ENCODE peak calls at places on chromosomes 5 and 9, in seven cellular contexts. One of them, this sample, is unnamed.
A peak's percentile ranks its signal among the peaks of the same experiment; 100 is the strongest.

GRCh38 chr5:170444969-170445505 is 55.9 kb upstream of the KCNMB1 start:
- DNase-seq in AG04449: no peak
- DNase-seq in pancreas: no peak
- DNase-seq in AG09319: no peak
- DNase-seq in neural progenitor cell: no peak
- DNase-seq in neural crest cell: no peak
- DNase-seq in left ventricle myocardium inferior: no peak
- DNase-seq in this sample: no peak

GRCh38 chr5:32501623-32502022 is 57.1 kb upstream of the ZFR start:
- DNase-seq in AG04449: no peak
- DNase-seq in pancreas: no peak
- DNase-seq in AG09319: no peak
- DNase-seq in neural progenitor cell: peak; percentile 15
- DNase-seq in neural crest cell: no peak
- DNase-seq in left ventricle myocardium inferior: no peak
- DNase-seq in this sample: no peak

GRCh38 chr9:93595861-93596365 is 19.5 kb downstream of the PHF2 start:
- DNase-seq in AG04449: no peak
- DNase-seq in pancreas: no peak
- DNase-seq in AG09319: no peak
- DNase-seq in neural progenitor cell: no peak
- DNase-seq in neural crest cell: no peak
- DNase-seq in left ventricle myocardium inferior: no peak
- DNase-seq in this sample: no peak

GRCh38 chr5:149820536-149821503 is 90.7 kb downstream of the PPARGC1B start:
- DNase-seq in AG04449: no peak
- DNase-seq in pancreas: no peak
- DNase-seq in AG09319: no peak
- DNase-seq in neural progenitor cell: no peak
- DNase-seq in neural crest cell: no peak
- DNase-seq in left ventricle myocardium inferior: no peak
- DNase-seq in this sample: no peak

GRCh38 chr9:134039386-134040175 is 14.3 kb downstream of the BRD3OS start:
- DNase-seq in AG04449: no peak
- DNase-seq in pancreas: no peak
- DNase-seq in AG09319: no peak
- DNase-seq in neural progenitor cell: no peak
- DNase-seq in neural crest cell: no peak
- DNase-seq in left ventricle myocardium inferior: no peak
- DNase-seq in this sample: no peak

GRCh38 chr9:116644099-116644688 is 42.9 kb upstream of the TRIM32 start:
- DNase-seq in AG04449: peak; percentile 34
- DNase-seq in pancreas: no peak
- DNase-seq in AG09319: peak; percentile 71
- DNase-seq in neural progenitor cell: no peak
- DNase-seq in neural crest cell: no peak
- DNase-seq in left ventricle myocardium inferior: no peak
- DNase-seq in this sample: no peak

GRCh38 chr5:132389453-132390286 is 20.2 kb downstream of the SLC22A5 start:
- DNase-seq in AG04449: peak; percentile 98
- DNase-seq in pancreas: no peak
- DNase-seq in AG09319: peak; percentile 97
- DNase-seq in neural progenitor cell: no peak
- DNase-seq in neural crest cell: no peak
- DNase-seq in left ventricle myocardium inferior: no peak
- DNase-seq in this sample: peak; percentile 94

GRCh38 chr9:124392855-124393460 is 22.3 kb downstream of the PSMB7 start:
- DNase-seq in AG04449: peak; percentile 63
- DNase-seq in pancreas: no peak
- DNase-seq in AG09319: peak; percentile 73
- DNase-seq in neural progenitor cell: peak; percentile 74
- DNase-seq in neural crest cell: peak; percentile 26
- DNase-seq in left ventricle myocardium inferior: no peak
- DNase-seq in this sample: peak; percentile 84

GRCh38 chr5:69492391-69493234 is at the start of gene OCLN:
- DNase-seq in AG04449: no peak
- DNase-seq in pancreas: peak; percentile 89
- DNase-seq in AG09319: no peak
- DNase-seq in neural progenitor cell: peak; percentile 94
- DNase-seq in neural crest cell: peak; percentile 37
- DNase-seq in left ventricle myocardium inferior: no peak
- DNase-seq in this sample: no peak

GRCh38 chr5:151799407-151799806 is 27.7 kb downstream of the G3BP1 start:
- DNase-seq in AG04449: no peak
- DNase-seq in pancreas: no peak
- DNase-seq in AG09319: no peak
- DNase-seq in neural progenitor cell: no peak
- DNase-seq in neural crest cell: no peak
- DNase-seq in left ventricle myocardium inferior: no peak
- DNase-seq in this sample: no peak

GRCh38 chr5:105034335-105034734 is 1471.7 kb upstream of the NUDT12 start:
- DNase-seq in AG04449: no peak
- DNase-seq in pancreas: no peak
- DNase-seq in AG09319: no peak
- DNase-seq in neural progenitor cell: no peak
- DNase-seq in neural crest cell: no peak
- DNase-seq in left ventricle myocardium inferior: no peak
- DNase-seq in this sample: no peak

GRCh38 chr5:111224561-111224989 is 391 bp downstream of the CAMK4 start:
- DNase-seq in AG04449: no peak
- DNase-seq in pancreas: no peak
- DNase-seq in AG09319: no peak
- DNase-seq in neural progenitor cell: no peak
- DNase-seq in neural crest cell: no peak
- DNase-seq in left ventricle myocardium inferior: no peak
- DNase-seq in this sample: no peak

GRCh38 chr5:111223086-111223789 is 946 bp upstream of the CAMK4 start:
- DNase-seq in AG04449: no peak
- DNase-seq in pancreas: no peak
- DNase-seq in AG09319: no peak
- DNase-seq in neural progenitor cell: no peak
- DNase-seq in neural crest cell: no peak
- DNase-seq in left ventricle myocardium inferior: no peak
- DNase-seq in this sample: no peak

GRCh38 chr5:111226556-111226955 is 2.4 kb downstream of the CAMK4 start:
- DNase-seq in AG04449: no peak
- DNase-seq in pancreas: no peak
- DNase-seq in AG09319: no peak
- DNase-seq in neural progenitor cell: no peak
- DNase-seq in neural crest cell: no peak
- DNase-seq in left ventricle myocardium inferior: no peak
- DNase-seq in this sample: no peak

GRCh38 chr5:111225926-111226325 is 1.7 kb downstream of the CAMK4 start:
- DNase-seq in AG04449: no peak
- DNase-seq in pancreas: no peak
- DNase-seq in AG09319: no peak
- DNase-seq in neural progenitor cell: no peak
- DNase-seq in neural crest cell: no peak
- DNase-seq in left ventricle myocardium inferior: no peak
- DNase-seq in this sample: no peak

DNA sequence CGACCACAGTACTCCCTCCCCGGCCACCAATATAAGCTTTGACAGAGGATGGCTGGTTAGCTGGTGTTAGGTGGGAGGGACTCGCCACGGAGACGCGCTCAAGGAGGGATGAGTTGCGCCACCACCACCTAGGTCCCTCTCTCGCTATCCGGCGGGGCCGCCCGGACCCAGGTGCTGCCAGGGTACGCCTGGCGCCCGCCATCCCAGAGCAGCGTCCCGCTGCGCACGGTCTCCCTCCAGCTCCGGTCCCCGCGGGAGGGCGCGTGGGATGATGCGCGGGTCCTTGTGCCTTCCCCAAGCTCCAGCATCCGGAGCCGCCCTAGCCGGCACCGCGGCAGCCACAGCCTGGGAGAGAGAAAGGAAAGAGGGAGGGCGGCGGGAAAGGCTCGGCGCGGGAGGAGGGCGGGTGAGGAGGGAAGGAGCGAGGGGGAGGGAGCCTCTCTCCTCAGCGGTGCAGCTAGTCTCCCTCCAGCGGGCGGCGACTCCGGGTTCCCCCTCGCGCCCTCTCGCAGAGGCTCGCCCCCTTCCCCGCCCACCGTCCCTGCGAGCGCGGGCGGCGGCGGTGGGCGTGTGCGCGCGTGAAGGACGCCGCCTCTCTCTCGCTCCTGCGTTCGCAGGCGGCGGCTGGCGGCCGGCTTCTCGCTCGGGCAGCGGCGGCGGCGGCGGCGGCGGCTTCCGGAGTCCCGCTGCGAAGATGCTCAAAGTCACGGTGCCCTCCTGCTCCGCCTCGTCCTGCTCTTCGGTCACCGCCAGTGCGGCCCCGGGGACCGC is at the start of gene CAMK4:
- DNase-seq in AG04449: no peak
- DNase-seq in pancreas: peak; percentile 52
- DNase-seq in AG09319: peak; percentile 39
- DNase-seq in neural progenitor cell: peak; percentile 93
- DNase-seq in neural crest cell: peak; percentile 69
- DNase-seq in left ventricle myocardium inferior: peak; percentile 62
- DNase-seq in this sample: no peak
- TF ChIP-seq CTCF in AG04449: peak; percentile 32
- TF ChIP-seq CTCF in pancreas: no peak
- TF ChIP-seq CTCF in AG09319: peak; percentile 23
- TF ChIP-seq CTCF in neural progenitor cell: peak; percentile 28
- TF ChIP-seq CTCF in neural crest cell: no peak
- TF ChIP-seq CTCF in left ventricle myocardium inferior: peak; percentile 27
- TF ChIP-seq CTCF in this sample: peak; percentile 2

DNA sequence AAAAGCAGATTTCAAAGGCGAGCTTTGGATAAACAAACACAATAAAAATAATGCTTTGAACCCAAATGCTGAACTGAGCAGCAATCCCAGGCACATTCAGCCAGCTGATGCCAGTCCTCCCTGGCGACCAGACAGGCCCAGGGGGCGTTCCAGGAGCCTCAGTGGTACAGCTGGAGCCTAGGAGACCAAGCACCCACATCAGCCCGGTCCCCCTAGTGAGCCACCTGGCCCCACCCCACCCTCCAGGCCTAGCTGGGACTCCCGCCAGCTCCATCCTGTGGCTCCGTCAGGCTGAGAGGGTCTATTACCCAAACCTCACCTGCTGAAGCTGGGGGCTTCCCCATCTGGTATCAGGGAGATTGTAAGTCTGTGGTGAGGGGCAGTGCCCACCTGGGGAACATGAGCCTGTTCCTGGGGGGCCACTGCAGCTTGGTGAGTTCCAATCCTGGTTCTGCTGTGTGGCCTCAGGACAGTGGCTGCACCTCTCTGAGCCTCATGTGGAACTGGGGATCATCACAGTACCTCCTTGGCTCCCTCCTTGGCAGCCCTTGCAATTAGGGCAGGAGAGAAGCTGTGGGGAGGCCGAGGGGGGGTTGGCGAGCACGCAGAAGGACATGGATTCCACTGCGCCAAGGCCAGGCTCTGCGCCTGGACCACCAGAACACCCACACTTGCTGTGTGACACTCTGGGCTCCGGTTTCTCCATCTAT is 16.7 kb downstream of the C9orf50 start:
- DNase-seq in AG04449: no peak
- DNase-seq in pancreas: no peak
- DNase-seq in AG09319: no peak
- DNase-seq in neural progenitor cell: no peak
- DNase-seq in neural crest cell: no peak
- DNase-seq in left ventricle myocardium inferior: no peak
- DNase-seq in this sample: no peak
- TF ChIP-seq CTCF in AG04449: no peak
- TF ChIP-seq CTCF in pancreas: no peak
- TF ChIP-seq CTCF in AG09319: no peak
- TF ChIP-seq CTCF in neural progenitor cell: no peak
- TF ChIP-seq CTCF in neural crest cell: no peak
- TF ChIP-seq CTCF in left ventricle myocardium inferior: no peak
- TF ChIP-seq CTCF in this sample: no peak

DNA sequence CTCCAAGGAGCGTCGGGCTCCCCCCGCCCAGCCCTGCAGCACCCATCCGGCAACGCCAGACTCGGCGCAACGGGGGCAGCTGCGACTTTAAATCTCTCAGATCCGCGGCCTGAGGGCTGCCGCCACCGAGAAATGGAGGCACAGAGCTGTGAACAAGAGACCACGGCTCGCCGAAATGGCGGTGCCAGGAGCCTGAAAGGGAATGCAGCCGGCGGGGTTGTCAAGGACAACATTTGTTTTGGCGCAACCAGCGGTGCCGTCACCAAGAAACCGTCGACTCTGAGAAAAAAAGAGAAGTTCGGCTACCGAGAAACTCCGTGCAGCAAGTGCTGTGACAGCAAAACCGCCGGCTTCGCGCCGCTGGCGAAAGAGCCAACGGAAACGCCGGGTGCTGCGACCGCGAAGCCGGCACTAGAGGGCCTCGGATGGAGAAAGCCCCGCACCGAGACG is 2.1 kb upstream of the ANXA2R start:
- DNase-seq in AG04449: no peak
- DNase-seq in pancreas: peak; percentile 73
- DNase-seq in AG09319: no peak
- DNase-seq in neural progenitor cell: peak; percentile 87
- DNase-seq in neural crest cell: peak; percentile 57
- DNase-seq in left ventricle myocardium inferior: peak; percentile 73
- DNase-seq in this sample: no peak
- TF ChIP-seq CTCF in AG04449: peak; percentile 19
- TF ChIP-seq CTCF in pancreas: no peak
- TF ChIP-seq CTCF in AG09319: peak; percentile 22
- TF ChIP-seq CTCF in neural progenitor cell: peak; percentile 32
- TF ChIP-seq CTCF in neural crest cell: peak; percentile 35
- TF ChIP-seq CTCF in left ventricle myocardium inferior: peak; percentile 27
- TF ChIP-seq CTCF in this sample: peak; percentile 41

GRCh38 chr5:134252671-134253070 is 26.8 kb upstream of the PPP2CA start:
- DNase-seq in AG04449: peak; percentile 75
- DNase-seq in pancreas: no peak
- DNase-seq in AG09319: no peak
- DNase-seq in neural progenitor cell: no peak
- DNase-seq in neural crest cell: no peak
- DNase-seq in left ventricle myocardium inferior: no peak
- DNase-seq in this sample: peak; percentile 72
- TF ChIP-seq CTCF in AG04449: no peak
- TF ChIP-seq CTCF in pancreas: no peak
- TF ChIP-seq CTCF in AG09319: no peak
- TF ChIP-seq CTCF in neural progenitor cell: no peak
- TF ChIP-seq CTCF in neural crest cell: no peak
- TF ChIP-seq CTCF in left ventricle myocardium inferior: no peak
- TF ChIP-seq CTCF in this sample: no peak

DNA sequence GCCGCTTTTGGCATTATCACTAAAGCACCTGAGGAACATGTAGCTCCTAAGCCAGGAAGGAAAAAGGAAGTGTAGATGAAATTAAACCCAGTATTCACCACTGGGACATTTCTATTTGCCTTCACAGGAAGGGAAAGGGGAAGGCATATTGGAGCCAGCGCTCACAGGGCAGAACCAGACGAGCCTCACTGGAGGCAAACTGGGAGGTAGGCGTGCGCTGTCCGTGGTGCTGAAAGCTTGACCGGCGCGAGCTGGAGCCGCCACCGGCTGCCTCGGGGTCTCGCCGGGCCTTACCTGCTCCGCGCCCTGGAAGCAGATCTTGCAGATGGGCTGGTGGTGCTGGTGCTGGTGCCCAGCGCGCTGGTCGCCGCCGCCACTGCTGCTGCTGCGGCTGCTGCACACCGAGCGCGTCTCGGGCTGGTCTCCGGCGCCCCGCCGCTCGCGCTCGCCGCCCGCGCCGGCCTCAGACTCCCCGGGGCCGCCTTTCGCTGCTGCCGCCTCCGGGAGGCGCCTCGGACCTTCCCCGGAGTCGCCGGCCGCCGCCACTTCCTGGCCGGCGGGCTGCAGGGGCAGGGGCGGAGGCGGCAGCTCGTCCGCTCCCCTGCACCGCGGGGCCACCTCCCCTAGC is 732 bp downstream of the MARCHF11 start:
- DNase-seq in AG04449: no peak
- DNase-seq in pancreas: peak; percentile 85
- DNase-seq in AG09319: peak; percentile 15
- DNase-seq in neural progenitor cell: peak; percentile 97
- DNase-seq in neural crest cell: peak; percentile 94
- DNase-seq in left ventricle myocardium inferior: peak; percentile 77
- DNase-seq in this sample: no peak
- TF ChIP-seq CTCF in AG04449: no peak
- TF ChIP-seq CTCF in pancreas: no peak
- TF ChIP-seq CTCF in AG09319: no peak
- TF ChIP-seq CTCF in neural progenitor cell: no peak
- TF ChIP-seq CTCF in neural crest cell: peak; percentile 20
- TF ChIP-seq CTCF in left ventricle myocardium inferior: peak; percentile 17
- TF ChIP-seq CTCF in this sample: no peak

This sample was measured in epithelial cell of proximal tubule.